ENCODE peak calls at places on chromosome 22, in six cellular contexts. F is germinal center, U is NCI-H1436, O is renal cortical epithelial cell, L is EL, D is fibroblast of pulmonary artery. T is an unnamed sample.
A peak's percentile ranks its signal among the peaks of the same experiment; 100 is the strongest.

GRCh38 chr22:45246060-45246985 is 5.6 kb upstream of the KIAA0930 start:
- DNase-seq in L (peak; percentile 96), U (no peak), O (peak; percentile 99), D (peak; percentile 91), F (no peak), T (peak; percentile 98)

GRCh38 chr22:44544523-44545433 is 46.7 kb upstream of the RTL6 start:
- DNase-seq in L (no peak), U (no peak), F (no peak), D (no peak), O (no peak), T (no peak)

GRCh38 chr22:39207141-39208012 is 37.4 kb downstream of the PDGFB start:
- DNase-seq in U (no peak), L (peak; percentile 45), D (peak; percentile 47), F (no peak), O (no peak), T (peak; percentile 88)

GRCh38 chr22:49377306-49377705 is 450.4 kb downstream of the BRD1 start:
- DNase-seq in L (no peak), U (no peak), O (no peak), D (no peak), F (no peak), T (no peak)

GRCh38 chr22:49764151-49764581 is 63.5 kb downstream of the BRD1 start:
- DNase-seq in O (no peak), F (no peak), U (no peak), D (no peak), L (peak; percentile 17), T (no peak)

GRCh38 chr22:35949243-35949642 is 79.4 kb downstream of the RBFOX2 start:
- DNase-seq in F (no peak), D (no peak), U (no peak), O (no peak), L (no peak), T (no peak)

GRCh38 chr22:27237342-27237741 is 564.2 kb downstream of the MN1 start:
- DNase-seq in U (no peak), F (no peak), D (no peak), O (no peak), L (no peak), T (no peak)

GRCh38 chr22:17074648-17075002 is 10.2 kb upstream of the IL17RA start:
- DNase-seq in F (no peak), L (no peak), D (no peak), U (no peak), O (peak; percentile 37), T (no peak)

GRCh38 chr22:49956418-49956770 is 4.2 kb upstream of the PIM3 start:
- DNase-seq in L (no peak), F (no peak), O (no peak), U (no peak), D (no peak), T (no peak)

T was measured in SW480.